ENCODE peak calls at places on chromosomes 12 and 14, in four cellular contexts. One of them, this sample, is unnamed.

GRCh38 chr14:103214461-103214958 is 91.2 kb downstream of the TNFAIP2 start:
- DNase-seq in GM12865: no peak
- DNase-seq in ascending aorta: no peak
- DNase-seq in HuH-7.5: no peak
- DNase-seq in this sample: no peak

GRCh38 chr12:78146365-78146772 is 315.7 kb downstream of the NAV3 start:
- DNase-seq in GM12865: peak
- DNase-seq in ascending aorta: no peak
- DNase-seq in HuH-7.5: no peak
- DNase-seq in this sample: peak

GRCh38 chr14:74085047-74085637 is 386 bp downstream of the LIN52 start:
- DNase-seq in GM12865: peak
- DNase-seq in ascending aorta: no peak
- DNase-seq in HuH-7.5: no peak
- DNase-seq in this sample: peak

GRCh38 chr12:109273354-109273753 is 35.7 kb downstream of the FOXN4 start:
- DNase-seq in GM12865: no peak
- DNase-seq in ascending aorta: no peak
- DNase-seq in HuH-7.5: no peak
- DNase-seq in this sample: no peak

GRCh38 chr12:62426095-62426488 is 40.5 kb upstream of the MON2 start:
- DNase-seq in GM12865: no peak
- DNase-seq in ascending aorta: no peak
- DNase-seq in HuH-7.5: no peak
- DNase-seq in this sample: no peak

GRCh38 chr12:46451276-46452021 is 78.9 kb upstream of the SLC38A2 start:
- DNase-seq in GM12865: no peak
- DNase-seq in ascending aorta: no peak
- DNase-seq in HuH-7.5: no peak
- DNase-seq in this sample: no peak

GRCh38 chr12:29795715-29796114 is 12.0 kb upstream of the TMTC1 start:
- DNase-seq in GM12865: no peak
- DNase-seq in ascending aorta: no peak
- DNase-seq in HuH-7.5: no peak
- DNase-seq in this sample: peak

GRCh38 chr12:107014050-107014449 is 27.1 kb upstream of the MTERF2 start:
- DNase-seq in GM12865: peak
- DNase-seq in ascending aorta: no peak
- DNase-seq in HuH-7.5: no peak
- DNase-seq in this sample: peak

GRCh38 chr14:91114079-91115065 is 499 bp downstream of the DGLUCY start:
- DNase-seq in GM12865: peak
- DNase-seq in ascending aorta: peak
- DNase-seq in HuH-7.5: no peak
- DNase-seq in this sample: peak